ENCODE peak calls at places on chromosome 9, in eight cellular contexts. L, A, T, M, E, Z, C and B are unnamed samples.

GRCh38 chr9:95732803-95733686 is 142.4 kb upstream of the ERCC6L2 start:
- DNase-seq in L (no peak), A (no peak), T (no peak), M (no peak), E (no peak), Z (no peak), C (no peak), B (no peak)

GRCh38 chr9:130542038-130542437 is 37.3 kb upstream of the FUBP3 start:
- DNase-seq in L (no peak), A (no peak), T (no peak), M (no peak), E (no peak), Z (no peak), C (no peak), B (no peak)

GRCh38 chr9:121567142-121568100 is 67.8 kb upstream of the GGTA1 start:
- DNase-seq in L (no peak), A (no peak), T (no peak), M (no peak), E (no peak), Z (peak; percentile 36), C (no peak), B (no peak)

GRCh38 chr9:133137451-133138231 is 16.6 kb upstream of the RALGDS start:
- DNase-seq in L (no peak), A (no peak), T (peak; percentile 85), M (no peak), E (no peak), Z (no peak), C (no peak), B (peak; percentile 52)

GRCh38 chr9:136012651-136013050 is 51.5 kb upstream of the UBAC1 start:
- DNase-seq in L (no peak), A (no peak), T (peak; percentile 43), M (no peak), E (no peak), Z (peak; percentile 30), C (peak; percentile 59), B (no peak)

GRCh38 chr9:134661299-134661698 is 19.7 kb downstream of the COL5A1 start:
- DNase-seq in L (no peak), A (no peak), T (no peak), M (no peak), E (no peak), Z (no peak), C (no peak), B (no peak)

GRCh38 chr9:26667882-26668281 is 224.7 kb downstream of the CAAP1 start:
- DNase-seq in L (no peak), A (no peak), T (no peak), M (no peak), E (no peak), Z (no peak), C (no peak), B (no peak)

GRCh38 chr9:133276001-133276884 is 1.2 kb upstream of the ABO start:
- DNase-seq in L (no peak), A (no peak), T (no peak), M (no peak), E (no peak), Z (no peak), C (no peak), B (peak; percentile 55)

GRCh38 chr9:123169926-123170325 is 98.5 kb downstream of the STRBP start:
- DNase-seq in L (no peak), A (no peak), T (no peak), M (no peak), E (no peak), Z (no peak), C (no peak), B (no peak)
- H3K27ac ChIP-seq in L (no peak overlapping the region), A (peak overlapping the region; percentile 38), T (no peak overlapping the region), M (no peak overlapping the region), E (no peak overlapping the region), Z (no peak overlapping the region), C (no peak overlapping the region), B (no peak overlapping the region)

DNA sequence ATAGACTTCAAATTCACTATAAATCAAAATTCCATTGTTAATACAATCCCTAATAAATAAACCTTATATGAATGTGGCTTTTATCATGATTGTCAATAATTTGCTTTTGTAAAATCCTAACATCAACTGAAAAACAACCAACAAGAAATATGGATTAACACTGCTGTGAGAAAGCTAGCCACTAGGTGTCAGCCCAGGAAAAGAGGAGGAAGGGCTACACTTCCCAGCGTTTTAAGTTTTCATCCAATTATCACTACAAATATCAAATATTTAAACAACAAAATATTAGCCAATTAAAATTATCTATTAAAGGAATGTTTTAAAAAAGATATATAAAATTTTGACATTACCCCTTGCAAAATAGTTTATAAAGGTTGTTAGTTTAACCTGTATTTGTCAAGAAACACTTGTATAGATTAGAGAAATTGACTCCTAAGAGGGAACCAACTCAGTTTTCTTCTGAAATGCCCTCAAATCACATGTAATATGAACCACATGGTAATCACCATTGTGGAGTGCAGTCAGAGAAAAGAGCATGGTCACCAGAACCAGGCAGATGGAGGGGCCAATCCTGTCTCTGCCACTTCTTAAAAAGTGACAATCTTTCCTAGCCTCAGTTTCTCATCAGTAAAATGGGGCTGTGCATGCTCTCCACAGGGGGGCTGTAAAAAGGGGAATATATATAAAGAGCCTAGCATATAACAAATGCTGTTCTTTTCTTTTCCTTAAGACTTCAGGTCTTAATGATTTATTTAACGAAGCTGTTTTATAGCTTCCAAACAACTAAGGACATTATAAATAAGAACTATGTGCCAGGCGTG is 188.2 kb downstream of the CRB2 start:
- DNase-seq in L (peak; percentile 39), A (no peak), T (no peak), M (no peak), E (no peak), Z (no peak), C (no peak), B (no peak)
- H3K4me3 ChIP-seq in L (no peak overlapping the region), A (no peak overlapping the region), T (no peak overlapping the region), M (no peak overlapping the region), E (no peak overlapping the region), Z (no peak overlapping the region), C (no peak overlapping the region), B (no peak overlapping the region)

GRCh38 chr9:69622664-69623063 is 49.5 kb downstream of the APBA1 start:
- DNase-seq in L (no peak), A (no peak), T (no peak), M (no peak), E (no peak), Z (no peak), C (no peak), B (no peak)
- H3K27ac ChIP-seq in L (no peak overlapping the region), A (no peak overlapping the region), T (no peak overlapping the region), M (no peak overlapping the region), E (no peak overlapping the region), Z (no peak overlapping the region), C (no peak overlapping the region), B (no peak overlapping the region)

GRCh38 chr9:23821400-23822181 is 4.4 kb downstream of the ELAVL2 start:
- DNase-seq in L (peak; percentile 61), A (no peak), T (no peak), M (no peak), E (peak; percentile 62), Z (no peak), C (no peak), B (no peak)
- H3K4me3 ChIP-seq in L (peak overlapping the region; percentile 68), A (peak overlapping the region; percentile 69), T (peak overlapping the region; percentile 41), M (no peak overlapping the region), E (peak overlapping the region; percentile 76), Z (peak overlapping the region; percentile 26), C (peak overlapping the region; percentile 16), B (peak overlapping the region; percentile 36)

DNA sequence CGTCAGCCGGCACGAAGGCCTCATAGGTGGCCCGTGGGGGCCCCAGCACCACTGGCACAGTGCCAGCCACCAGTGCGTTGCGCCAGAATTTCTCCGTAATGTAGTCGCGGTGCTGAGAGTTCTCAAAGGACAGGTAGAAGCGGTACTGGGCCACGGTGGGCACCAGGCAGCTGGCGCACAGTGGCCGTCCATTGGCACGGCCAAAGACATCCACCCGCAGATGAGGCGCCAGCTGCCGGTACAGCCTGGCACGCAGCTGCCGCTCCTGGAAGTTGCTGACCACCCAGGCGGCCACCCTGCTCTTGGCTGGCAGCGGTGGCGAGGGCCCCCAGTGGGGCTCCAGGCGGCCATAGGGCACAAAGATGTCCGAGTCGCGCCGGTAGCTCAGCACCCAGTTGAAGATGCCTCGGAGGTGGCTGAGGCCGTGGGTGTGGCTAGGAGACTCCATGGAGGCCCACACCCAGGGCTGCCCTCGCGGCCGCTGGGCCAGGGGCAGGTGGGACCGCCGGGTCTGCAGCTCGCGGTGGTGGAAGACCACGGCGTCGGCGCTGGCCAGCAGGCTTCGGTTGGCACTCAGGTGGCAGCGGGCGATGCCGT is 859 bp downstream of the FUT7 start:
- DNase-seq in L (no peak), A (no peak), T (no peak), M (no peak), E (no peak), Z (no peak), C (no peak), B (no peak)
- H3K27ac ChIP-seq in L (no peak overlapping the region), A (no peak overlapping the region), T (peak overlapping the region; percentile 53), M (no peak overlapping the region), E (no peak overlapping the region), Z (no peak overlapping the region), C (no peak overlapping the region), B (no peak overlapping the region)

GRCh38 chr9:36818242-36818938 is 215.7 kb downstream of the PAX5 start:
- DNase-seq in L (no peak), A (no peak), T (no peak), M (no peak), E (no peak), Z (no peak), C (no peak), B (no peak)
- H3K4me3 ChIP-seq in L (peak overlapping the region; percentile 29), A (peak overlapping the region; percentile 23), T (peak overlapping the region; percentile 25), M (no peak overlapping the region), E (no peak overlapping the region), Z (peak overlapping the region; percentile 10), C (no peak overlapping the region), B (peak overlapping the region; percentile 40)

DNA sequence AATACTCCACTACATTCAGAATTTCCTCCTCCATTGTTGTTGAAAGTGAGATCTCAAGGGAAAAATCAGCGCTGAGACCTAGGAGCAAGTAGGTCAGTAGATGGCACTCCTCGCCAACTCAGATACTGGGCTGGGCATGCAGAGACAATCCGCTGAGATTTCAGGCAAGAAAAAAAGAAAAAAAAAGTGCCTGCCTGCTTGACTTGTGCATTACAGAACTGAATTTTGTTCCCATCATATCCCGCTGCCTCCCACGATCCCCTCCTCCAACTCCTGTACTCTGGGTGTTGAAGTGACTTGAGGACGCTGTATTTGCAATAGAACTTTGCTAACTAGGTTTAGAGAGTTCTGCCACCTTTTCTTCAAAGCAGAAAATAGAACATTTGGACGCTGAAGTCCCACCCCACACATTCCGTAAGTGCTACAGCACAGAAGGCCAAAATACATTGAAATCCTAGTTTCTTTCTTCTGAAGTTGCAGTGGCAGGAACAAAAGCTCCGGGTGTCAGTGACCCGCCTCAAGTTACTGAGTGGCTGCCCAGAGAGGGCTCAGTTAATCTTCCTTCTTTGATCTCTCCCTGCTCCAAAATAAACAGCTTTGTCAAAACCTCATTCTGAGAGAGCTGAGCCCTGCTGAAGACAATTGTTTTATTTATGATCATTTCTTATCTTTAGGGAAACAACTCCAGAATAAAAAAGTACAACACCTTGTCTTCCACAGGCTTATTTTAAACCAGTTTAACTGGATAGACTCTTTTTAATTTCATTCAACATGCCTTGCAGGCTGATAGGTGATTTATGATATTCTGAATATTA is 265.7 kb downstream of the MLLT3 start:
- DNase-seq in L (peak; percentile 74), A (peak; percentile 62), T (no peak), M (peak; percentile 53), E (peak; percentile 70), Z (peak; percentile 80), C (peak; percentile 63), B (peak; percentile 19)
- H3K27ac ChIP-seq in L (peak overlapping the region; percentile 86), A (peak overlapping the region; percentile 18), T (peak overlapping the region; percentile 10), M (no peak overlapping the region), E (no peak overlapping the region), Z (peak overlapping the region; percentile 82), C (no peak overlapping the region), B (no peak overlapping the region)

GRCh38 chr9:94656190-94656589 is 16.9 kb upstream of the FBP1 start:
- DNase-seq in L (no peak), A (no peak), T (no peak), M (peak; percentile 49), E (no peak), Z (no peak), C (no peak), B (no peak)
- H3K4me3 ChIP-seq in L (no peak overlapping the region), A (peak overlapping the region; percentile 54), T (no peak overlapping the region), M (peak overlapping the region; percentile 9), E (peak overlapping the region; percentile 10), Z (no peak overlapping the region), C (no peak overlapping the region), B (peak overlapping the region; percentile 22)

GRCh38 chr9:89175739-89176360 is 2.8 kb downstream of the SHC3 start:
- DNase-seq in L (no peak), A (no peak), T (no peak), M (no peak), E (no peak), Z (no peak), C (no peak), B (no peak)
- H3K27ac ChIP-seq in L (no peak overlapping the region), A (no peak overlapping the region), T (peak overlapping the region; percentile 25), M (no peak overlapping the region), E (no peak overlapping the region), Z (no peak overlapping the region), C (no peak overlapping the region), B (no peak overlapping the region)